ENCODE peak calls at places on chromosomes 3 and 15, in eight cellular contexts. K is esophagus squamous epithelium, C is body of pancreas, F is fibroblast of lung, V is lung, N is lower lobe of right lung, R is upper lobe of right lung, X is uterus. Q is an unnamed sample.

GRCh38 chr3:194103475-194103874 is 32.5 kb upstream of the HES1 start:
- DNase-seq in V (no peak), X (no peak), C (no peak), R (no peak), N (no peak), F (no peak), K (no peak), Q (peak; percentile 61)

GRCh38 chr3:195271859-195272243 is 892 bp upstream of the XXYLT1 start:
- DNase-seq in F (no peak), V (no peak), C (no peak), N (no peak), R (no peak), X (no peak), K (no peak), Q (no peak)

GRCh38 chr15:48388017-48388936 is 57.0 kb downstream of the DUT start:
- DNase-seq in F (peak; percentile 68), V (no peak), K (no peak), R (no peak), N (no peak), C (no peak), X (no peak), Q (no peak)

GRCh38 chr15:68332266-68332665 is 54.7 kb downstream of the FEM1B start:
- DNase-seq in N (no peak), C (no peak), V (no peak), K (no peak), X (no peak), R (peak; percentile 59), F (no peak), Q (no peak)

GRCh38 chr3:189171707-189172106 is at the start of gene TPRG1:
- DNase-seq in F (no peak), N (no peak), K (no peak), V (no peak), X (no peak), R (no peak), C (no peak), Q (no peak)

GRCh38 chr15:85330941-85331588 is 49.3 kb upstream of the AKAP13 start:
- DNase-seq in F (peak; percentile 90), N (peak; percentile 95), X (peak; percentile 87), K (peak; percentile 52), R (peak; percentile 95), V (peak; percentile 95), C (peak; percentile 94), Q (peak; percentile 37)

GRCh38 chr15:68730491-68731317 is 90.0 kb downstream of the ANP32A start:
- DNase-seq in K (no peak), N (no peak), C (peak; percentile 54), F (peak; percentile 42), R (no peak), X (peak; percentile 34), V (peak; percentile 37), Q (peak; percentile 20)

GRCh38 chr3:132723024-132723462 is 834 bp upstream of the NPHP3 start:
- DNase-seq in F (no peak), V (no peak), R (no peak), C (no peak), N (no peak), K (no peak), X (no peak), Q (no peak)

GRCh38 chr3:99895706-99896441 is 78.2 kb downstream of the CMSS1 start:
- DNase-seq in K (no peak), R (no peak), C (peak; percentile 17), F (peak; percentile 94), N (no peak), V (no peak), X (no peak), Q (no peak)

GRCh38 chr3:30476373-30477082 is 129.9 kb upstream of the TGFBR2 start:
- DNase-seq in V (no peak), C (no peak), F (peak; percentile 49), K (no peak), X (no peak), R (no peak), N (no peak), Q (no peak)

GRCh38 chr3:73412020-73412419 is 212.7 kb downstream of the PDZRN3 start:
- DNase-seq in N (no peak), X (no peak), C (no peak), R (no peak), K (no peak), F (no peak), V (no peak), Q (no peak)

GRCh38 chr15:91553455-91553854 is 300.1 kb upstream of the SLCO3A1 start:
- DNase-seq in F (no peak), V (no peak), C (no peak), K (no peak), X (no peak), N (no peak), R (peak; percentile 62), Q (no peak)

GRCh38 chr3:124887177-124887995 is at the start of gene ITGB5:
- DNase-seq in V (peak; percentile 79), R (peak; percentile 92), F (peak; percentile 79), K (no peak), X (peak; percentile 84), C (peak; percentile 83), N (peak; percentile 86), Q (peak; percentile 23)

GRCh38 chr3:137792633-137793271 is 28.6 kb downstream of the SOX14 start:
- DNase-seq in V (no peak), K (no peak), N (peak; percentile 46), X (no peak), F (no peak), R (no peak), C (peak; percentile 69), Q (no peak)

GRCh38 chr3:64741344-64741743 is 53.5 kb upstream of the ADAMTS9 start:
- DNase-seq in K (no peak), F (peak; percentile 27), R (no peak), V (peak; percentile 36), N (peak; percentile 48), X (peak; percentile 69), C (peak; percentile 23), Q (no peak)

GRCh38 chr15:52337198-52337853 is 41.7 kb upstream of the MYO5C start:
- DNase-seq in V (no peak), K (no peak), R (no peak), X (no peak), F (peak; percentile 82), C (no peak), N (no peak), Q (no peak)

GRCh38 chr15:52337961-52338535 is 42.4 kb upstream of the MYO5C start:
- DNase-seq in K (no peak), V (no peak), C (no peak), F (peak; percentile 42), N (no peak), R (no peak), X (no peak), Q (no peak)

GRCh38 chr15:52338891-52339290 is 43.3 kb upstream of the MYO5C start:
- DNase-seq in K (no peak), R (no peak), C (no peak), N (no peak), V (no peak), F (no peak), X (no peak), Q (no peak)

GRCh38 chr15:52334491-52335160 is 39.0 kb upstream of the MYO5C start:
- DNase-seq in X (no peak), F (peak; percentile 29), R (no peak), N (no peak), K (no peak), V (no peak), C (no peak), Q (no peak)

DNA sequence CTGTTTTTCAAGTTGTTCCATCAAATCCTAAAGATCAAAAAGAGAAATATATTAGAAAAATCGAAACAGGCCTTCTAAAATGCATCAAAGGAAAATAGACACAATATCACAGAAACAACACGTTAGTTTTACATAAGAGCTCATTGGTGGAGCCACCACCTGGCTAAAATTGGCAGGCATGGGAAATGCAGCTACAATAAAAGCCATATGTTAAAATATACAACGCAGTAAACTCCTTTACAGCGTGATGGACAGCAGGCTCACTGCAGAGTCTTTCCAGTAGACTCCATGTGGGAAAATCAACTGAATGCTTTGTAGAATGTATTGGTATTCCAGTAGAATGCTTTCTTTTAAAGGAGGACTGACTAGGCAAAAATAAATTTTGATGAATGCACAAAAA is 40.9 kb upstream of the MYO5C start:
- DNase-seq in F (no peak), K (no peak), C (peak; percentile 41), X (no peak), R (no peak), N (no peak), V (no peak), Q (no peak)
- TF ChIP-seq CTCF in F (no peak), K (peak; percentile 10), C (peak; percentile 43), X (no peak), R (no peak), N (no peak), V (no peak), Q (no peak)

GRCh38 chr3:197289726-197290125 is 8.7 kb downstream of the DLG1 start:
- DNase-seq in K (no peak), R (no peak), F (peak; percentile 53), X (no peak), V (no peak), C (no peak), N (no peak), Q (no peak)
- H3K4me3 ChIP-seq in K (no peak overlapping the region), R (no peak overlapping the region), F (no peak overlapping the region), X (no peak overlapping the region), V (no peak overlapping the region), C (no peak overlapping the region), N (no peak overlapping the region), Q (no peak overlapping the region)

DNA sequence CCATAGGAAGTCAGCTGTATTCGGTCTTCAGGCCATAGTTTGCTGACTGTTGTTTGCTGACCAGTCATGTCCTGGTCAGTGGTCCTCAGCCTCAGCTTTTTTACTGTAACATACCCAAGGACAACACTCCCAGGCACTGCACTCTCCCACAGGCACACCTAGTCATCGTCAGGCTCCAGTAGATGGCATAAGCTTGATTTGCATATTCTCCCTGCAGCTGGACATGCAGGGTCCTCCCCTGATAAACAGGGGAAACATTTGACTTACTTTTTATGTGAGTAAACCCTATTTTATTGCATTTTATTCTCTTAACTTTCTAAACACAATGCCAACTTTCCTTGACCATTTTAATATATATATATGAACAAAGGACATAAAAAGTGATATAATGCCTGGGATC is 22.8 kb downstream of the ARHGEF3 start:
- DNase-seq in C (no peak), F (no peak), N (no peak), K (no peak), X (no peak), V (no peak), R (no peak), Q (no peak)
- H3K4me1 ChIP-seq in C (peaks cover 88% of the 10 kb centered on the region), F (no peaks in the 10 kb centered on the region), N (peaks cover 85% of the 10 kb centered on the region), K (peaks cover 65% of the 10 kb centered on the region), X (no peaks in the 10 kb centered on the region), V (peaks cover 22% of the 10 kb centered on the region), R (peaks cover 77% of the 10 kb centered on the region), Q (peaks cover 92% of the 10 kb centered on the region)

GRCh38 chr3:141875374-141875892 is 1.0 kb upstream of the ATP1B3 start:
- DNase-seq in R (peak; percentile 92), X (peak; percentile 82), N (peak; percentile 90), K (peak; percentile 43), C (peak; percentile 83), F (peak; percentile 71), V (peak; percentile 86), Q (peak; percentile 86)
- TF ChIP-seq CTCF in R (peak; percentile 85), X (peak; percentile 93), N (peak; percentile 86), K (peak; percentile 87), C (peak; percentile 81), F (peak; percentile 94), V (peak; percentile 75), Q (peak; percentile 82)

GRCh38 chr3:42192334-42193200 is 73.4 kb downstream of the CCK start:
- DNase-seq in V (no peak), C (no peak), K (no peak), X (no peak), R (no peak), F (peak; percentile 45), N (no peak), Q (no peak)
- H3K4me3 ChIP-seq in V (no peak overlapping the region), C (no peak overlapping the region), K (no peak overlapping the region), X (no peak overlapping the region), R (no peak overlapping the region), F (no peak overlapping the region), N (no peak overlapping the region), Q (no peak overlapping the region)

GRCh38 chr3:57596495-57597239 is 477 bp downstream of the ARF4 start:
- DNase-seq in C (peak; percentile 89), F (peak; percentile 94), V (peak; percentile 85), N (peak; percentile 92), K (peak; percentile 13), X (peak; percentile 62), R (peak; percentile 92), Q (peak; percentile 24)
- H3K4me1 ChIP-seq in C (peaks cover 50% of the 10 kb centered on the region), F (peaks cover 7% of the 10 kb centered on the region), V (peaks cover 7% of the 10 kb centered on the region), N (peaks cover 54% of the 10 kb centered on the region), K (peaks cover 58% of the 10 kb centered on the region), X (peaks cover 13% of the 10 kb centered on the region), R (peaks cover 44% of the 10 kb centered on the region), Q (peaks cover 44% of the 10 kb centered on the region)

Q was measured in CD8-positive, alpha-beta T cell.